ENCODE peak calls at places on chromosomes 2 and 18, in ten cellular contexts. S, P, R, Z, D, L, U, N, T and A are unnamed samples.

GRCh38 chr2:240560084-240560479 is at the start of gene DUSP28:
- DNase-seq in Z (no peak), N (peak), U (peak), S (peak), D (peak), P (peak), T (peak), R (peak), L (peak), A (peak)

GRCh38 chr2:236569593-236569973 is at the start of gene ACKR3:
- DNase-seq in S (no peak), D (peak), R (peak), Z (peak), L (peak), N (peak), T (peak), P (peak), U (peak), A (peak)

GRCh38 chr2:147511491-147511948 is 333.3 kb upstream of the ACVR2A start:
- DNase-seq in Z (no peak), S (no peak), U (no peak), R (no peak), P (peak), L (no peak), T (no peak), N (no peak), D (no peak), A (peak)

GRCh38 chr2:216880509-216881184 is 20.8 kb upstream of the TNP1 start:
- DNase-seq in D (no peak), R (no peak), S (no peak), N (no peak), Z (no peak), T (no peak), U (no peak), L (no peak), P (no peak), A (no peak)

GRCh38 chr2:2269989-2270562 is 61.0 kb downstream of the MYT1L start:
- DNase-seq in Z (no peak), L (no peak), D (no peak), U (no peak), S (no peak), P (no peak), R (no peak), T (no peak), N (no peak), A (no peak)

GRCh38 chr2:173938700-173939384 is 26.3 kb downstream of the SP3 start:
- DNase-seq in P (no peak), T (no peak), R (no peak), L (no peak), N (no peak), U (no peak), Z (no peak), D (no peak), S (no peak), A (no peak)

GRCh38 chr18:77058186-77058847 is 74.3 kb downstream of the MBP start:
- DNase-seq in T (no peak), P (no peak), N (no peak), L (no peak), D (no peak), Z (no peak), R (no peak), U (no peak), S (no peak), A (no peak)

GRCh38 chr2:223712642-223713041 is 110.5 kb upstream of the SCG2 start:
- DNase-seq in L (no peak), N (no peak), U (no peak), R (no peak), P (no peak), S (no peak), Z (no peak), D (no peak), T (no peak), A (no peak)

GRCh38 chr2:110674620-110675555 is 3.0 kb downstream of the BUB1 start:
- DNase-seq in P (peak), Z (peak), U (peak), S (no peak), L (no peak), T (no peak), R (peak), N (peak), D (no peak), A (no peak)

GRCh38 chr2:230661072-230661957 is 51.3 kb upstream of the CAB39 start:
- DNase-seq in R (peak), U (no peak), P (no peak), Z (no peak), T (no peak), L (peak), S (no peak), N (no peak), D (no peak), A (no peak)

GRCh38 chr2:43027103-43027482 is 199.3 kb downstream of the ZFP36L2 start:
- DNase-seq in L (no peak), R (no peak), S (no peak), P (peak), T (no peak), N (no peak), U (no peak), D (no peak), Z (no peak), A (no peak)

GRCh38 chr2:233199870-233200269 is 51.6 kb upstream of the ATG16L1 start:
- DNase-seq in Z (no peak), N (no peak), U (no peak), S (no peak), T (no peak), D (no peak), R (no peak), P (no peak), L (no peak), A (no peak)

GRCh38 chr18:56648307-56648706 is 2.9 kb upstream of the WDR7 start:
- DNase-seq in L (no peak), Z (no peak), R (no peak), U (no peak), T (no peak), S (no peak), D (no peak), N (no peak), P (no peak), A (no peak)

GRCh38 chr18:48455555-48456478 is 46.6 kb upstream of the ZBTB7C start:
- DNase-seq in S (no peak), T (no peak), N (no peak), D (no peak), L (peak), Z (peak), P (peak), U (peak), R (peak), A (no peak)

GRCh38 chr2:145022021-145022670 is 502.2 kb upstream of the ZEB2 start:
- DNase-seq in Z (no peak), P (no peak), L (no peak), S (no peak), N (no peak), R (no peak), U (no peak), D (no peak), T (no peak), A (no peak)